ENCODE peak calls at places on chromosome 4, in nine cellular contexts. One of them, this sample, is unnamed.
A peak's percentile ranks its signal among the peaks of the same experiment; 100 is the strongest.

GRCh38 chr4:55124337-55125076 is 888 bp downstream of the KDR start:
- DNase-seq in A549: no peak
- DNase-seq in fibroblast of lung: no peak
- DNase-seq in stimulated activated naive CD4-positive, alpha-beta T cell: no peak
- DNase-seq in activated CD4-positive, alpha-beta T cell treated with anti-CD3 and anti-CD28 coated beads for 48 hours: no peak
- DNase-seq in Calu3: no peak
- DNase-seq in GM12865: no peak
- DNase-seq in AML-193: no peak
- DNase-seq in GM12892: no peak
- DNase-seq in this sample: no peak

GRCh38 chr4:139656614-139657486 is 8.8 kb upstream of the MGST2 start:
- DNase-seq in A549: peak; percentile 79
- DNase-seq in fibroblast of lung: peak; percentile 70
- DNase-seq in stimulated activated naive CD4-positive, alpha-beta T cell: peak; percentile 7
- DNase-seq in activated CD4-positive, alpha-beta T cell treated with anti-CD3 and anti-CD28 coated beads for 48 hours: peak; percentile 66
- DNase-seq in Calu3: peak; percentile 59
- DNase-seq in GM12865: peak; percentile 66
- DNase-seq in AML-193: peak; percentile 86
- DNase-seq in GM12892: peak; percentile 32
- DNase-seq in this sample: peak; percentile 74

GRCh38 chr4:8152865-8153257 is 5.8 kb downstream of the ABLIM2 start:
- DNase-seq in A549: no peak
- DNase-seq in fibroblast of lung: no peak
- DNase-seq in stimulated activated naive CD4-positive, alpha-beta T cell: no peak
- DNase-seq in activated CD4-positive, alpha-beta T cell treated with anti-CD3 and anti-CD28 coated beads for 48 hours: no peak
- DNase-seq in Calu3: no peak
- DNase-seq in GM12865: no peak
- DNase-seq in AML-193: no peak
- DNase-seq in GM12892: no peak
- DNase-seq in this sample: no peak

GRCh38 chr4:178066338-178066941 is 624.2 kb upstream of the AGA start:
- DNase-seq in A549: no peak
- DNase-seq in fibroblast of lung: no peak
- DNase-seq in stimulated activated naive CD4-positive, alpha-beta T cell: no peak
- DNase-seq in activated CD4-positive, alpha-beta T cell treated with anti-CD3 and anti-CD28 coated beads for 48 hours: no peak
- DNase-seq in Calu3: no peak
- DNase-seq in GM12865: no peak
- DNase-seq in AML-193: no peak
- DNase-seq in GM12892: no peak
- DNase-seq in this sample: no peak

GRCh38 chr4:91958651-91959050 is 345.1 kb upstream of the GRID2 start:
- DNase-seq in A549: no peak
- DNase-seq in fibroblast of lung: peak; percentile 76
- DNase-seq in stimulated activated naive CD4-positive, alpha-beta T cell: no peak
- DNase-seq in activated CD4-positive, alpha-beta T cell treated with anti-CD3 and anti-CD28 coated beads for 48 hours: no peak
- DNase-seq in Calu3: no peak
- DNase-seq in GM12865: no peak
- DNase-seq in AML-193: no peak
- DNase-seq in GM12892: no peak
- DNase-seq in this sample: no peak

GRCh38 chr4:1839306-1839705 is 16.6 kb downstream of the LETM1 start:
- DNase-seq in A549: no peak
- DNase-seq in fibroblast of lung: no peak
- DNase-seq in stimulated activated naive CD4-positive, alpha-beta T cell: no peak
- DNase-seq in activated CD4-positive, alpha-beta T cell treated with anti-CD3 and anti-CD28 coated beads for 48 hours: no peak
- DNase-seq in Calu3: no peak
- DNase-seq in GM12865: no peak
- DNase-seq in AML-193: no peak
- DNase-seq in GM12892: no peak
- DNase-seq in this sample: no peak

GRCh38 chr4:48967626-48968025 is 18.4 kb upstream of the CWH43 start:
- DNase-seq in A549: no peak
- DNase-seq in fibroblast of lung: peak; percentile 12
- DNase-seq in stimulated activated naive CD4-positive, alpha-beta T cell: no peak
- DNase-seq in activated CD4-positive, alpha-beta T cell treated with anti-CD3 and anti-CD28 coated beads for 48 hours: no peak
- DNase-seq in Calu3: no peak
- DNase-seq in GM12865: no peak
- DNase-seq in AML-193: no peak
- DNase-seq in GM12892: no peak
- DNase-seq in this sample: no peak

GRCh38 chr4:48947731-48948130 is 38.3 kb upstream of the CWH43 start:
- DNase-seq in A549: no peak
- DNase-seq in fibroblast of lung: no peak
- DNase-seq in stimulated activated naive CD4-positive, alpha-beta T cell: no peak
- DNase-seq in activated CD4-positive, alpha-beta T cell treated with anti-CD3 and anti-CD28 coated beads for 48 hours: no peak
- DNase-seq in Calu3: no peak
- DNase-seq in GM12865: no peak
- DNase-seq in AML-193: no peak
- DNase-seq in GM12892: no peak
- DNase-seq in this sample: no peak

GRCh38 chr4:55008166-55009056 is 117.0 kb downstream of the KDR start:
- DNase-seq in A549: no peak
- DNase-seq in fibroblast of lung: no peak
- DNase-seq in stimulated activated naive CD4-positive, alpha-beta T cell: no peak
- DNase-seq in activated CD4-positive, alpha-beta T cell treated with anti-CD3 and anti-CD28 coated beads for 48 hours: peak; percentile 6
- DNase-seq in Calu3: no peak
- DNase-seq in GM12865: no peak
- DNase-seq in AML-193: no peak
- DNase-seq in GM12892: peak; percentile 11
- DNase-seq in this sample: no peak

GRCh38 chr4:128810331-128810870 is 901 bp downstream of the JADE1 start:
- DNase-seq in A549: peak; percentile 69
- DNase-seq in fibroblast of lung: no peak
- DNase-seq in stimulated activated naive CD4-positive, alpha-beta T cell: peak; percentile 20
- DNase-seq in activated CD4-positive, alpha-beta T cell treated with anti-CD3 and anti-CD28 coated beads for 48 hours: peak; percentile 38
- DNase-seq in Calu3: peak; percentile 15
- DNase-seq in GM12865: peak; percentile 77
- DNase-seq in AML-193: peak; percentile 45
- DNase-seq in GM12892: peak; percentile 20
- DNase-seq in this sample: peak; percentile 44

GRCh38 chr4:72136429-72136828 is 104.6 kb downstream of the NPFFR2 start:
- DNase-seq in A549: no peak
- DNase-seq in fibroblast of lung: peak; percentile 34
- DNase-seq in stimulated activated naive CD4-positive, alpha-beta T cell: no peak
- DNase-seq in activated CD4-positive, alpha-beta T cell treated with anti-CD3 and anti-CD28 coated beads for 48 hours: no peak
- DNase-seq in Calu3: no peak
- DNase-seq in GM12865: no peak
- DNase-seq in AML-193: no peak
- DNase-seq in GM12892: no peak
- DNase-seq in this sample: no peak

GRCh38 chr4:152935661-152936445 is at the start of gene FHDC1:
- DNase-seq in A549: peak; percentile 35
- DNase-seq in fibroblast of lung: peak; percentile 45
- DNase-seq in stimulated activated naive CD4-positive, alpha-beta T cell: no peak
- DNase-seq in activated CD4-positive, alpha-beta T cell treated with anti-CD3 and anti-CD28 coated beads for 48 hours: peak; percentile 17
- DNase-seq in Calu3: peak; percentile 80
- DNase-seq in GM12865: peak; percentile 18
- DNase-seq in AML-193: no peak
- DNase-seq in GM12892: peak; percentile 32
- DNase-seq in this sample: peak; percentile 35

GRCh38 chr4:181832305-181832704 is 410.9 kb upstream of the TENM3 start:
- DNase-seq in A549: no peak
- DNase-seq in fibroblast of lung: no peak
- DNase-seq in stimulated activated naive CD4-positive, alpha-beta T cell: no peak
- DNase-seq in activated CD4-positive, alpha-beta T cell treated with anti-CD3 and anti-CD28 coated beads for 48 hours: no peak
- DNase-seq in Calu3: no peak
- DNase-seq in GM12865: no peak
- DNase-seq in AML-193: no peak
- DNase-seq in GM12892: no peak
- DNase-seq in this sample: no peak

GRCh38 chr4:82223715-82224114 is 150.1 kb downstream of the HNRNPD start:
- DNase-seq in A549: no peak
- DNase-seq in fibroblast of lung: no peak
- DNase-seq in stimulated activated naive CD4-positive, alpha-beta T cell: peak; percentile 15
- DNase-seq in activated CD4-positive, alpha-beta T cell treated with anti-CD3 and anti-CD28 coated beads for 48 hours: no peak
- DNase-seq in Calu3: no peak
- DNase-seq in GM12865: no peak
- DNase-seq in AML-193: peak; percentile 91
- DNase-seq in GM12892: no peak
- DNase-seq in this sample: peak; percentile 5

GRCh38 chr4:77819409-77819835 is 254 bp upstream of the CNOT6L start:
- DNase-seq in A549: no peak
- DNase-seq in fibroblast of lung: peak; percentile 17
- DNase-seq in stimulated activated naive CD4-positive, alpha-beta T cell: no peak
- DNase-seq in activated CD4-positive, alpha-beta T cell treated with anti-CD3 and anti-CD28 coated beads for 48 hours: peak; percentile 50
- DNase-seq in Calu3: peak; percentile 27
- DNase-seq in GM12865: no peak
- DNase-seq in AML-193: no peak
- DNase-seq in GM12892: peak; percentile 28
- DNase-seq in this sample: peak; percentile 57

GRCh38 chr4:137647375-137647774 is 115.1 kb upstream of the PCDH18 start:
- DNase-seq in A549: no peak
- DNase-seq in fibroblast of lung: no peak
- DNase-seq in stimulated activated naive CD4-positive, alpha-beta T cell: no peak
- DNase-seq in activated CD4-positive, alpha-beta T cell treated with anti-CD3 and anti-CD28 coated beads for 48 hours: no peak
- DNase-seq in Calu3: no peak
- DNase-seq in GM12865: peak; percentile 75
- DNase-seq in AML-193: no peak
- DNase-seq in GM12892: no peak
- DNase-seq in this sample: peak; percentile 2

GRCh38 chr4:157754410-157754809 is 418.4 kb downstream of the GASK1B start:
- DNase-seq in A549: no peak
- DNase-seq in fibroblast of lung: no peak
- DNase-seq in stimulated activated naive CD4-positive, alpha-beta T cell: no peak
- DNase-seq in activated CD4-positive, alpha-beta T cell treated with anti-CD3 and anti-CD28 coated beads for 48 hours: no peak
- DNase-seq in Calu3: no peak
- DNase-seq in GM12865: no peak
- DNase-seq in AML-193: no peak
- DNase-seq in GM12892: no peak
- DNase-seq in this sample: no peak

GRCh38 chr4:83905952-83906351 is 370.0 kb downstream of the GPAT3 start:
- DNase-seq in A549: peak; percentile 17
- DNase-seq in fibroblast of lung: no peak
- DNase-seq in stimulated activated naive CD4-positive, alpha-beta T cell: no peak
- DNase-seq in activated CD4-positive, alpha-beta T cell treated with anti-CD3 and anti-CD28 coated beads for 48 hours: no peak
- DNase-seq in Calu3: no peak
- DNase-seq in GM12865: peak; percentile 46
- DNase-seq in AML-193: no peak
- DNase-seq in GM12892: no peak
- DNase-seq in this sample: no peak

GRCh38 chr4:47482326-47482725 is 2.7 kb upstream of the ATP10D start:
- DNase-seq in A549: no peak
- DNase-seq in fibroblast of lung: peak; percentile 75
- DNase-seq in stimulated activated naive CD4-positive, alpha-beta T cell: no peak
- DNase-seq in activated CD4-positive, alpha-beta T cell treated with anti-CD3 and anti-CD28 coated beads for 48 hours: no peak
- DNase-seq in Calu3: no peak
- DNase-seq in GM12865: peak; percentile 41
- DNase-seq in AML-193: no peak
- DNase-seq in GM12892: no peak
- DNase-seq in this sample: no peak

GRCh38 chr4:138007572-138007971 is 234.6 kb downstream of the SLC7A11 start:
- DNase-seq in A549: no peak
- DNase-seq in fibroblast of lung: peak; percentile 8
- DNase-seq in stimulated activated naive CD4-positive, alpha-beta T cell: no peak
- DNase-seq in activated CD4-positive, alpha-beta T cell treated with anti-CD3 and anti-CD28 coated beads for 48 hours: no peak
- DNase-seq in Calu3: no peak
- DNase-seq in GM12865: no peak
- DNase-seq in AML-193: peak; percentile 20
- DNase-seq in GM12892: no peak
- DNase-seq in this sample: no peak

GRCh38 chr4:39706334-39706733 is 8.4 kb downstream of the UBE2K start:
- DNase-seq in A549: peak; percentile 60
- DNase-seq in fibroblast of lung: peak; percentile 88
- DNase-seq in stimulated activated naive CD4-positive, alpha-beta T cell: no peak
- DNase-seq in activated CD4-positive, alpha-beta T cell treated with anti-CD3 and anti-CD28 coated beads for 48 hours: no peak
- DNase-seq in Calu3: no peak
- DNase-seq in GM12865: no peak
- DNase-seq in AML-193: no peak
- DNase-seq in GM12892: no peak
- DNase-seq in this sample: no peak

GRCh38 chr4:21811576-21811975 is 137.0 kb downstream of the KCNIP4 start:
- DNase-seq in A549: no peak
- DNase-seq in fibroblast of lung: peak; percentile 70
- DNase-seq in stimulated activated naive CD4-positive, alpha-beta T cell: no peak
- DNase-seq in activated CD4-positive, alpha-beta T cell treated with anti-CD3 and anti-CD28 coated beads for 48 hours: no peak
- DNase-seq in Calu3: no peak
- DNase-seq in GM12865: no peak
- DNase-seq in AML-193: no peak
- DNase-seq in GM12892: no peak
- DNase-seq in this sample: no peak

GRCh38 chr4:1195894-1196401 is 23.6 kb upstream of the SPON2 start:
- DNase-seq in A549: no peak
- DNase-seq in fibroblast of lung: no peak
- DNase-seq in stimulated activated naive CD4-positive, alpha-beta T cell: no peak
- DNase-seq in activated CD4-positive, alpha-beta T cell treated with anti-CD3 and anti-CD28 coated beads for 48 hours: no peak
- DNase-seq in Calu3: no peak
- DNase-seq in GM12865: peak; percentile 0
- DNase-seq in AML-193: no peak
- DNase-seq in GM12892: no peak
- DNase-seq in this sample: no peak

GRCh38 chr4:111263836-111264235 is 641.0 kb upstream of the PITX2 start:
- DNase-seq in A549: no peak
- DNase-seq in fibroblast of lung: no peak
- DNase-seq in stimulated activated naive CD4-positive, alpha-beta T cell: no peak
- DNase-seq in activated CD4-positive, alpha-beta T cell treated with anti-CD3 and anti-CD28 coated beads for 48 hours: no peak
- DNase-seq in Calu3: no peak
- DNase-seq in GM12865: no peak
- DNase-seq in AML-193: no peak
- DNase-seq in GM12892: no peak
- DNase-seq in this sample: no peak

GRCh38 chr4:82437285-82438005 is 7.1 kb downstream of the ENOPH1 start:
- DNase-seq in A549: no peak
- DNase-seq in fibroblast of lung: peak; percentile 41
- DNase-seq in stimulated activated naive CD4-positive, alpha-beta T cell: no peak
- DNase-seq in activated CD4-positive, alpha-beta T cell treated with anti-CD3 and anti-CD28 coated beads for 48 hours: no peak
- DNase-seq in Calu3: no peak
- DNase-seq in GM12865: no peak
- DNase-seq in AML-193: no peak
- DNase-seq in GM12892: no peak
- DNase-seq in this sample: no peak

GRCh38 chr4:108175966-108176365 is 7.2 kb upstream of the LEF1 start:
- DNase-seq in A549: no peak
- DNase-seq in fibroblast of lung: no peak
- DNase-seq in stimulated activated naive CD4-positive, alpha-beta T cell: no peak
- DNase-seq in activated CD4-positive, alpha-beta T cell treated with anti-CD3 and anti-CD28 coated beads for 48 hours: no peak
- DNase-seq in Calu3: no peak
- DNase-seq in GM12865: no peak
- DNase-seq in AML-193: no peak
- DNase-seq in GM12892: no peak
- DNase-seq in this sample: no peak

GRCh38 chr4:28709821-28710330 is 1849.2 kb downstream of the STIM2 start:
- DNase-seq in A549: no peak
- DNase-seq in fibroblast of lung: no peak
- DNase-seq in stimulated activated naive CD4-positive, alpha-beta T cell: no peak
- DNase-seq in activated CD4-positive, alpha-beta T cell treated with anti-CD3 and anti-CD28 coated beads for 48 hours: no peak
- DNase-seq in Calu3: no peak
- DNase-seq in GM12865: no peak
- DNase-seq in AML-193: no peak
- DNase-seq in GM12892: no peak
- DNase-seq in this sample: no peak

GRCh38 chr4:22019676-22020075 is 71.1 kb upstream of the KCNIP4 start:
- DNase-seq in A549: no peak
- DNase-seq in fibroblast of lung: peak; percentile 36
- DNase-seq in stimulated activated naive CD4-positive, alpha-beta T cell: no peak
- DNase-seq in activated CD4-positive, alpha-beta T cell treated with anti-CD3 and anti-CD28 coated beads for 48 hours: no peak
- DNase-seq in Calu3: no peak
- DNase-seq in GM12865: no peak
- DNase-seq in AML-193: no peak
- DNase-seq in GM12892: no peak
- DNase-seq in this sample: no peak

GRCh38 chr4:161658658-161659057 is 505.1 kb downstream of the FSTL5 start:
- DNase-seq in A549: no peak
- DNase-seq in fibroblast of lung: no peak
- DNase-seq in stimulated activated naive CD4-positive, alpha-beta T cell: no peak
- DNase-seq in activated CD4-positive, alpha-beta T cell treated with anti-CD3 and anti-CD28 coated beads for 48 hours: no peak
- DNase-seq in Calu3: no peak
- DNase-seq in GM12865: no peak
- DNase-seq in AML-193: no peak
- DNase-seq in GM12892: no peak
- DNase-seq in this sample: no peak

GRCh38 chr4:95949136-95949765 is 109.4 kb downstream of the PDHA2 start:
- DNase-seq in A549: no peak
- DNase-seq in fibroblast of lung: peak; percentile 34
- DNase-seq in stimulated activated naive CD4-positive, alpha-beta T cell: no peak
- DNase-seq in activated CD4-positive, alpha-beta T cell treated with anti-CD3 and anti-CD28 coated beads for 48 hours: no peak
- DNase-seq in Calu3: no peak
- DNase-seq in GM12865: no peak
- DNase-seq in AML-193: no peak
- DNase-seq in GM12892: no peak
- DNase-seq in this sample: no peak

GRCh38 chr4:52982246-52982950 is 120.3 kb downstream of the RASL11B start:
- DNase-seq in A549: peak; percentile 28
- DNase-seq in fibroblast of lung: peak; percentile 46
- DNase-seq in stimulated activated naive CD4-positive, alpha-beta T cell: no peak
- DNase-seq in activated CD4-positive, alpha-beta T cell treated with anti-CD3 and anti-CD28 coated beads for 48 hours: no peak
- DNase-seq in Calu3: no peak
- DNase-seq in GM12865: peak; percentile 31
- DNase-seq in AML-193: peak; percentile 3
- DNase-seq in GM12892: no peak
- DNase-seq in this sample: no peak